ENCODE peak calls at places on chromosomes 2 and 18, in seven cellular contexts. Z is activated T-cell treated with anti-CD3 and anti-CD28 coated beads, Interleukin-2, amount 50 U/mL, for 4 hours; C is activated CD8-positive, alpha-beta memory T cell treated with anti-CD3 and anti-CD28 coated beads, Interleukin-2, amount 10 ng/mL, durations not matched to agents 7 days and 5 days; H is Right ventricle myocardium inferior; X is CD8-positive, alpha-beta T cell; K is T-cell; W is activated naive CD4-positive, alpha-beta T cell treated with anti-CD3 and anti-CD28 coated beads, Interleukin-2, amount 50 U/mL, for 72 hours. I is an unnamed sample.

GRCh38 chr2:126527836-126528490 is 128.0 kb upstream of the GYPC start:
- ATAC-seq in W (peak; percentile 74), K (peak; percentile 70), C (peak; percentile 63), Z (no peak), X (peak; percentile 73), H (peak; percentile 78), I (peak; percentile 76)

GRCh38 chr2:33298233-33298632 is 178.2 kb upstream of the RASGRP3 start:
- ATAC-seq in H (peak; percentile 37), K (no peak), X (no peak), W (no peak), C (no peak), Z (no peak), I (no peak)

GRCh38 chr2:30565860-30566358 is 118.9 kb downstream of the LCLAT1 start:
- ATAC-seq in K (no peak), W (peak; percentile 44), X (no peak), H (peak; percentile 67), C (no peak), Z (peak; percentile 53), I (peak; percentile 87)

GRCh38 chr2:128057334-128057733 is 29.5 kb upstream of the SAP130 start:
- ATAC-seq in Z (no peak), K (no peak), C (no peak), W (no peak), H (no peak), X (no peak), I (no peak)

GRCh38 chr2:187580462-187581124 is 26.4 kb upstream of the TFPI start:
- ATAC-seq in C (no peak), Z (no peak), K (no peak), H (peak; percentile 67), W (no peak), X (no peak), I (no peak)

GRCh38 chr2:42009657-42010580 is 37.9 kb upstream of the PKDCC start:
- ATAC-seq in H (peak; percentile 26), W (peak; percentile 63), K (no peak), C (no peak), X (no peak), Z (peak; percentile 27), I (peak; percentile 81)

GRCh38 chr2:63875143-63875542 is 33.4 kb downstream of the UGP2 start:
- ATAC-seq in C (no peak), W (no peak), X (no peak), Z (no peak), H (no peak), K (no peak), I (no peak)

GRCh38 chr18:63578357-63578958 is 8.7 kb upstream of the SERPINB13 start:
- ATAC-seq in K (no peak), H (no peak), W (no peak), C (no peak), X (no peak), Z (no peak), I (no peak)

GRCh38 chr2:226426292-226426736 is 373.3 kb downstream of the IRS1 start:
- ATAC-seq in H (no peak), X (no peak), K (no peak), Z (no peak), C (no peak), W (no peak), I (no peak)

GRCh38 chr2:238445409-238446190 is 18.9 kb downstream of the ASB1 start:
- ATAC-seq in K (no peak), X (no peak), H (no peak), Z (no peak), W (no peak), C (no peak), I (no peak)

GRCh38 chr18:72871091-72871490 is 3.3 kb upstream of the NETO1 start:
- ATAC-seq in H (no peak), C (no peak), Z (no peak), X (no peak), W (no peak), K (no peak), I (no peak)

GRCh38 chr2:110874565-110875383 is 142.4 kb downstream of the ACOXL start:
- ATAC-seq in H (no peak), C (no peak), W (no peak), Z (no peak), X (no peak), K (no peak), I (no peak)

GRCh38 chr2:232133078-232133477 is 171.6 kb downstream of the DIS3L2 start:
- ATAC-seq in H (no peak), W (no peak), K (no peak), X (no peak), C (no peak), Z (no peak), I (no peak)

GRCh38 chr2:39741871-39742270 is 37.2 kb downstream of the THUMPD2 start:
- ATAC-seq in H (no peak), X (no peak), C (no peak), W (no peak), K (no peak), Z (no peak), I (no peak)

I was measured in activated T-helper 17 cell treated with anti-CD3 and anti-CD28 coated beads, Interleukin-2, amount 50 U/mL, for 72 hours.